ENCODE peak calls at places on chromosomes 3 and 15, in ten cellular contexts. A is Peyer's patch; V is mesenchymal stem cell; Z is CD8-positive, alpha-beta T cell; S is cardiac muscle cell; C is adrenal gland; M is CD8-positive, alpha-beta memory T cell; R is CD4-positive, alpha-beta memory T cell; G is endodermal cell; D is A549. U is an unnamed sample.
A peak's percentile ranks its signal among the peaks of the same experiment; 100 is the strongest.

GRCh38 chr15:50116477-50116876 is 2.6 kb downstream of the ATP8B4 start:
- DNase-seq in D (peak; percentile 73), M (no peak), C (peak; percentile 32), Z (no peak), G (peak; percentile 82), S (peak; percentile 17), A (no peak), R (no peak), V (peak; percentile 34), U (no peak)

GRCh38 chr3:71447803-71448202 is 135.7 kb downstream of the FOXP1 start:
- DNase-seq in R (no peak), S (no peak), D (no peak), V (no peak), G (no peak), M (no peak), Z (no peak), A (no peak), C (no peak), U (no peak)

GRCh38 chr3:64798316-64798715 is 110.5 kb upstream of the ADAMTS9 start:
- DNase-seq in A (no peak), R (no peak), G (no peak), M (no peak), C (no peak), S (no peak), V (no peak), Z (no peak), D (no peak), U (no peak)

GRCh38 chr15:35118987-35119386 is 33.9 kb upstream of the NANOGP8 start:
- DNase-seq in C (no peak), S (no peak), M (no peak), V (no peak), A (no peak), G (no peak), D (no peak), R (no peak), Z (no peak), U (no peak)

GRCh38 chr3:81829946-81830345 is 68.5 kb upstream of the GBE1 start:
- DNase-seq in R (no peak), G (no peak), D (no peak), Z (no peak), C (no peak), M (no peak), A (no peak), S (no peak), V (no peak), U (no peak)

GRCh38 chr15:70361891-70362290 is 264.2 kb upstream of the TLE3 start:
- DNase-seq in C (no peak), S (no peak), R (no peak), A (peak; percentile 9), V (no peak), M (no peak), D (no peak), G (no peak), Z (no peak), U (no peak)

GRCh38 chr3:164458986-164459385 is 619.3 kb downstream of the SI start:
- DNase-seq in V (peak; percentile 75), M (no peak), C (no peak), Z (no peak), D (no peak), G (no peak), R (no peak), A (no peak), S (peak; percentile 0), U (no peak)

GRCh38 chr15:77021803-77022381 is 27.0 kb downstream of the PSTPIP1 start:
- DNase-seq in R (peak; percentile 80), G (peak; percentile 35), D (no peak), Z (peak; percentile 78), M (peak; percentile 77), S (peak; percentile 68), V (peak; percentile 29), C (no peak), A (peak; percentile 35), U (no peak)

GRCh38 chr3:71254658-71255057 is 328.9 kb downstream of the FOXP1 start:
- DNase-seq in M (no peak), V (no peak), C (no peak), A (no peak), R (no peak), Z (no peak), D (peak; percentile 73), G (no peak), S (peak; percentile 82), U (no peak)

DNA sequence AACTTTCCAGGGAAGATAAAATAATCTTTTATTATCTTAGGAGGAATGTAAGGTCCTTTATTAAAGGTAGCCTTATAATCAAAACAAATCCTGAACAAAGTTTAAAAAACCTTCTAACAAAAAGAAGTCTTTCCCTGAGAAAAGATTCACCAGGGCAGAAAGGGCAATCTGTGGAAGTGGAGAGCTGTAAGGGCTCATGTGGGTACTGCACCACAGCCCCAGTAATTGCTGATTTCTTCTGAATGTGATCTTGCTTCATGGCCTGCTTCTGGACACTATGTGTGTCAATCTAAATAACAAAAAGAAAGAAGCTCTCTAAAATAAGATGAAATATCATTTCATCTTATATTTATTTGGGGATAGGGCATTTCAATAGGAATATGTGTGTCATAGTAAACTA is 1501.6 kb downstream of the OTOL1 start:
- DNase-seq in M (no peak), C (no peak), A (no peak), V (no peak), D (no peak), G (no peak), S (no peak), R (no peak), Z (no peak), U (no peak)
- H3K9me3 ChIP-seq in M (no peaks in the 10 kb centered on the region), C (no peaks in the 10 kb centered on the region), A (peaks cover 6% of the 10 kb centered on the region), V (peaks cover 4% of the 10 kb centered on the region), D (no peaks in the 10 kb centered on the region), G (peaks cover 12% of the 10 kb centered on the region), S (no peaks in the 10 kb centered on the region), R (no peaks in the 10 kb centered on the region), Z (no peaks in the 10 kb centered on the region), U (no peaks in the 10 kb centered on the region)

GRCh38 chr3:13902648-13903238 is 22.9 kb upstream of the WNT7A start:
- DNase-seq in Z (no peak), D (no peak), V (no peak), R (no peak), S (no peak), A (no peak), C (no peak), M (no peak), G (no peak), U (no peak)
- H3K9me3 ChIP-seq in Z (peaks cover 28% of the 10 kb centered on the region), D (peaks cover 73% of the 10 kb centered on the region), V (peaks cover 91% of the 10 kb centered on the region), R (peaks cover 3% of the 10 kb centered on the region), S (peaks cover 5% of the 10 kb centered on the region), A (peaks cover 70% of the 10 kb centered on the region), C (peaks cover 32% of the 10 kb centered on the region), M (peaks cover 39% of the 10 kb centered on the region), G (peaks cover 97% of the 10 kb centered on the region), U (peaks cover 24% of the 10 kb centered on the region)

GRCh38 chr15:62208367-62208766 is 43.3 kb upstream of the C2CD4B start:
- DNase-seq in V (no peak), Z (no peak), G (no peak), M (no peak), D (no peak), A (no peak), S (no peak), R (no peak), C (no peak), U (no peak)

GRCh38 chr15:62211348-62211747 is 46.3 kb upstream of the C2CD4B start:
- DNase-seq in Z (no peak), A (no peak), M (no peak), V (no peak), D (no peak), R (no peak), G (no peak), S (no peak), C (no peak), U (no peak)

GRCh38 chr15:62209821-62210220 is 44.7 kb upstream of the C2CD4B start:
- DNase-seq in R (no peak), A (no peak), Z (no peak), S (no peak), C (no peak), D (no peak), G (peak; percentile 60), V (no peak), M (no peak), U (no peak)

GRCh38 chr15:62209322-62209721 is 44.2 kb upstream of the C2CD4B start:
- DNase-seq in M (no peak), V (no peak), S (no peak), R (no peak), D (no peak), Z (no peak), A (no peak), C (no peak), G (peak; percentile 85), U (no peak)

GRCh38 chr15:62208884-62209283 is 43.8 kb upstream of the C2CD4B start:
- DNase-seq in D (no peak), S (no peak), A (no peak), R (no peak), M (no peak), Z (no peak), G (no peak), V (no peak), C (no peak), U (no peak)
- H3K9me3 ChIP-seq in D (peaks cover 21% of the 10 kb centered on the region), S (no peaks in the 10 kb centered on the region), A (no peaks in the 10 kb centered on the region), R (no peaks in the 10 kb centered on the region), M (no peaks in the 10 kb centered on the region), Z (no peaks in the 10 kb centered on the region), G (peaks cover 40% of the 10 kb centered on the region), V (peaks cover 29% of the 10 kb centered on the region), C (no peaks in the 10 kb centered on the region), U (no peaks in the 10 kb centered on the region)

GRCh38 chr3:155131104-155131503 is 51.0 kb downstream of the MME start:
- DNase-seq in G (no peak), C (no peak), A (no peak), Z (no peak), M (no peak), R (no peak), D (no peak), S (peak; percentile 67), V (peak; percentile 56), U (no peak)

GRCh38 chr3:155129396-155129795 is 49.3 kb downstream of the MME start:
- DNase-seq in D (no peak), S (no peak), G (no peak), V (no peak), M (no peak), C (no peak), Z (no peak), R (no peak), A (no peak), U (no peak)

GRCh38 chr3:155138677-155139076 is 58.6 kb downstream of the MME start:
- DNase-seq in D (no peak), Z (no peak), R (no peak), V (no peak), C (no peak), S (no peak), M (no peak), A (no peak), G (no peak), U (no peak)

GRCh38 chr3:155130001-155130400 is 49.9 kb downstream of the MME start:
- DNase-seq in Z (no peak), R (no peak), V (peak; percentile 26), S (no peak), M (no peak), A (no peak), G (no peak), C (no peak), D (no peak), U (no peak)

GRCh38 chr3:155135003-155135402 is 54.9 kb downstream of the MME start:
- DNase-seq in D (no peak), S (no peak), Z (no peak), R (no peak), G (no peak), A (no peak), M (no peak), V (no peak), C (no peak), U (no peak)
- H3K9me3 ChIP-seq in D (no peaks in the 10 kb centered on the region), S (no peaks in the 10 kb centered on the region), Z (no peaks in the 10 kb centered on the region), R (no peaks in the 10 kb centered on the region), G (peaks cover 6% of the 10 kb centered on the region), A (no peaks in the 10 kb centered on the region), M (no peaks in the 10 kb centered on the region), V (no peaks in the 10 kb centered on the region), C (no peaks in the 10 kb centered on the region), U (no peaks in the 10 kb centered on the region)